ENCODE peak calls at places on chromosome 16, in six cellular contexts. C is MCF 10A, A is psoas muscle, T is thoracic aorta, G is HFF-Myc, K is RWPE1. Q is an unnamed sample.

GRCh38 chr16:87854053-87854906 is 15.0 kb downstream of the SLC7A5 start:
- DNase-seq in C (peak), A (no peak), T (no peak), G (no peak), K (peak), Q (no peak)

GRCh38 chr16:68790130-68790761 is 53.1 kb upstream of the TANGO6 start:
- DNase-seq in C (peak), A (no peak), T (no peak), G (no peak), K (peak), Q (no peak)

GRCh38 chr16:4852221-4852872 is 5.1 kb downstream of the UBN1 start:
- DNase-seq in C (peak), A (no peak), T (no peak), G (no peak), K (peak), Q (no peak)

GRCh38 chr16:77335652-77336234 is 99.1 kb downstream of the ADAMTS18 start:
- DNase-seq in C (no peak), A (no peak), T (no peak), G (no peak), K (no peak), Q (no peak)

GRCh38 chr16:13083687-13084086 is 182.3 kb downstream of the SHISA9 start:
- DNase-seq in C (no peak), A (no peak), T (no peak), G (no peak), K (no peak), Q (no peak)

GRCh38 chr16:86961133-86961720 is 356.0 kb downstream of the C16orf95 start:
- DNase-seq in C (no peak), A (no peak), T (no peak), G (no peak), K (no peak), Q (no peak)

GRCh38 chr16:70480127-70481105 is 26.0 kb downstream of the FCSK start:
- DNase-seq in C (no peak), A (no peak), T (no peak), G (no peak), K (no peak), Q (no peak)

GRCh38 chr16:58236831-58237230 is 38.9 kb upstream of the CSNK2A2 start:
- DNase-seq in C (no peak), A (no peak), T (no peak), G (no peak), K (no peak), Q (no peak)

GRCh38 chr16:76035689-76036088 is 241.5 kb upstream of the CNTNAP4 start:
- DNase-seq in C (peak), A (no peak), T (no peak), G (peak), K (no peak), Q (no peak)

GRCh38 chr16:30011505-30012480 is 966 bp upstream of the DOC2A start:
- DNase-seq in C (no peak), A (no peak), T (no peak), G (no peak), K (no peak), Q (no peak)

GRCh38 chr16:78606572-78606971 is 507.1 kb downstream of the WWOX start:
- DNase-seq in C (no peak), A (no peak), T (no peak), G (no peak), K (no peak), Q (no peak)

GRCh38 chr16:79165541-79165940 is 435.0 kb downstream of the MAF start:
- DNase-seq in C (no peak), A (no peak), T (no peak), G (no peak), K (no peak), Q (no peak)

GRCh38 chr16:29316673-29317237 is 89.8 kb downstream of the NPIPB11 start:
- DNase-seq in C (no peak), A (no peak), T (no peak), G (no peak), K (no peak), Q (no peak)

GRCh38 chr16:67458121-67458641 is 22.8 kb downstream of the ATP6V0D1 start:
- DNase-seq in C (no peak), A (peak), T (no peak), G (no peak), K (no peak), Q (no peak)

GRCh38 chr16:67454852-67455251 is 23.9 kb downstream of the HSD11B2 start:
- DNase-seq in C (no peak), A (no peak), T (no peak), G (no peak), K (no peak), Q (no peak)

GRCh38 chr16:67454104-67454503 is 23.2 kb downstream of the HSD11B2 start:
- DNase-seq in C (no peak), A (no peak), T (no peak), G (no peak), K (no peak), Q (no peak)

GRCh38 chr16:67457611-67458010 is 23.3 kb downstream of the ATP6V0D1 start:
- DNase-seq in C (no peak), A (no peak), T (no peak), G (no peak), K (no peak), Q (no peak)

DNA sequence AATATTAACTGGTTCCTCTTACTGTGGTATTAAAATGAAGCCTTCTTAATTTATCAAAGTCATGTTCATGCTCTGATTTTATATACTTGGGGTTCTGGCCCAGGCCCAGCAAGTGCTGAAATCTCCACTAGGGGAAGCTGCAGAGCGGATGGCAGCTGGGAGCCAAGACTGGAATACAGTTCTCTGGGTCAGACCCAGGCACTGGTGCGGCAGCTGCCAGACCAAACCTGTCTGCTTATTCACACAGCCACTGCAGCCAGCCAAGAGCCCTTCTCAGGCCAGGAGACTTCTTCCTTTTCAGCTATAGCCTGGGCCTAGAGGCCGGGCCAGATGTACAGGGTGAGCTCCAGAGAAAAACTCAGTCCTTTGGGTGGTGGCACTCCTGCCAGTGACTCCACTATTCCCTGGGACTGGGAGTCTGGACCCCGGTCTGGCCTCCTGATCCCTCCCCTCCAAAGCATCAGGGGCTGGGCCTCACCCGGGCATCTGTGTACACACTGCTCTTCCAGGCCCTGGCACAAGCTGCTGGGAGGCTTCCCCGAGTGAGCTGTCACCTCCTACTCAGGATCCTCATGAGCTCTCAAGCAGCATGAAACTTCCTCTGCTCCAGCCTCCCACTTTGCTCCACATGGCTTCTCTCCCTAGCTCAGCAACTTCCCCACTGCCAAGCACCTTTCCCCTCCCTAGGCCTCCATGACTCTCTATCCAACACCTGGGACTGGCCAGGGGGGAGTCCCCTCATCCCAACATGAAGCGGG is 24.4 kb downstream of the ATP6V0D1 start:
- DNase-seq in C (peak), A (peak), T (peak), G (no peak), K (no peak), Q (no peak)
- TF ChIP-seq CTCF in C (peak), A (peak), T (peak), G (peak), K (peak), Q (peak)

GRCh38 chr16:681746-682427 is 1.7 kb downstream of the STUB1 start:
- DNase-seq in C (peak), A (no peak), T (no peak), G (no peak), K (no peak), Q (no peak)

GRCh38 chr16:680625-680945 is 375 bp downstream of the STUB1 start:
- DNase-seq in C (no peak), A (no peak), T (no peak), G (no peak), K (no peak), Q (no peak)

GRCh38 chr16:679808-680624 is at the start of gene STUB1:
- DNase-seq in C (peak), A (peak), T (peak), G (no peak), K (peak), Q (peak)

GRCh38 chr16:682493-683395 is 1.4 kb downstream of the JMJD8 start:
- DNase-seq in C (no peak), A (no peak), T (no peak), G (no peak), K (no peak), Q (no peak)

GRCh38 chr16:680967-681745 is 946 bp downstream of the STUB1 start:
- DNase-seq in C (peak), A (peak), T (no peak), G (no peak), K (no peak), Q (no peak)
- TF ChIP-seq CTCF in C (no peak), A (no peak), T (no peak), G (no peak), K (no peak), Q (no peak)

GRCh38 chr16:31455601-31456314 is 3.5 kb upstream of the ARMC5 start:
- DNase-seq in C (no peak), A (no peak), T (no peak), G (no peak), K (no peak), Q (no peak)
- TF ChIP-seq CTCF in C (no peak), A (peak), T (no peak), G (peak), K (no peak), Q (peak)

DNA sequence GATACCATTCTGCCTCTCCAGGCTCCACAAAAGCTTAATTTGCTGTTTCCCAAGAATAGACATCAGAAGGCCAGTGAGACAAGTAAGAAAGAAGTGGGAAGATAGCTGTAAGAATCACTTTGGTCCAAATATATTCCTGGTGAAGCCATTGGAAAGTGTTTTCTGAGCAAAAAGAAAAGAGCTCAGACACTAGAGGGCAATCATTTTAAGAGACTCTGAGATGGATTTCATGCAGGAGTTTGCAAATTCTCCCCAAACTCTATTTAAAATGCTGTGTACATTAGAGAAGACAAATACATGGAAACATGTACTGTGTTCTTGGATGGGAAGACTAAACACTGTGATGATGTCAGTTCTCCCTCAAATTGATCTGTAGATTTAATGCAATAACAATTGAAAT is 8.0 kb upstream of the SLC6A2 start:
- DNase-seq in C (no peak), A (no peak), T (no peak), G (no peak), K (no peak), Q (no peak)
- TF ChIP-seq CTCF in C (no peak), A (no peak), T (no peak), G (no peak), K (no peak), Q (no peak)

DNA sequence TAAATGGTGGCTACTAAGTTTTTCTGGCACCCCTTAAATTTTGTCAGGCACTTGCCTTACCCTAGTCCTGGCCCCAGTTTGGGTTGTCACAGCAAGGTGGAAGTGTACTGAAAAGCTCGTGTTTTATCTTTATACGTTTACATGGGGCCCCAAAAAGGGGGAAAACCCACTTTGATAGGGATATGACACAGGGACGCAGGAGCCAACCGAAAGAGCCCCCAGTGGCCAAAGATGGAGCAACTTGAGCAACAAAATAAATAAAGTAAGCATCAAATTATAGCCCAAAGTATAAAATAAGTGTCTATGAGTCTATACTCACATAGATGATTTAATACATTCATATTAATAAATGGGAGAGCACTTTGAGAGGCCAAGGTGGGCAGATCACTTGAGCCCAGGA is 5.0 kb upstream of the CETP start:
- DNase-seq in C (no peak), A (no peak), T (no peak), G (no peak), K (no peak), Q (no peak)
- TF ChIP-seq CTCF in C (no peak), A (no peak), T (no peak), G (peak), K (no peak), Q (no peak)

GRCh38 chr16:27223701-27224100 is 20.4 kb downstream of the KDM8 start:
- DNase-seq in C (no peak), A (no peak), T (no peak), G (no peak), K (no peak), Q (no peak)

GRCh38 chr16:27224271-27224737 is 21.0 kb downstream of the KDM8 start:
- DNase-seq in C (no peak), A (no peak), T (no peak), G (no peak), K (no peak), Q (no peak)

GRCh38 chr16:27221576-27222498 is 18.5 kb downstream of the KDM8 start:
- DNase-seq in C (no peak), A (no peak), T (no peak), G (no peak), K (no peak), Q (no peak)

GRCh38 chr16:27222499-27223225 is 19.3 kb downstream of the KDM8 start:
- DNase-seq in C (no peak), A (peak), T (no peak), G (no peak), K (no peak), Q (no peak)

DNA sequence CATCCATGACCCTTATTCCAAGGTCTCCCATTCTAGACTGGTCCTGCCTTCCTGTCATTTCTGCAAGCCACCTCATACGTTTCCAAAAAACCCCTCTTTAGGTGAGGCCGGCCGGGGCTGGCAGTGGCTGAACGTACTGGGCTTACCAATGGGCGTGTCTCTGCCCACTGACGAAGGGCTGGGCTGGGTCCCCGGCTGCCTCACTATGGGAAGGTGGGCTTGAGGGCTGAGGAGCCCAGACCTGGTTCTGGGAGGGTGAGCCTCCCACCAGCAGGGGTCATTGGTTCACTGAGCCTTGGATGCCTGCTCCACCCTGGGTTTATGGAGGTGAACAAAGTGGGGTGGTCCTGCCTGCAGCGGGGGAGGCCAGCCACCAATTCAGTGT is 19.9 kb downstream of the KDM8 start:
- DNase-seq in C (no peak), A (no peak), T (no peak), G (no peak), K (no peak), Q (no peak)
- TF ChIP-seq CTCF in C (no peak), A (no peak), T (no peak), G (no peak), K (no peak), Q (no peak)

GRCh38 chr16:15642557-15643452 is at the start of gene MARF1:
- DNase-seq in C (peak), A (peak), T (peak), G (peak), K (peak), Q (peak)
- TF ChIP-seq CTCF in C (peak), A (peak), T (peak), G (no peak), K (peak), Q (peak)